ENCODE peak calls at places on chromosome 12, in four cellular contexts. One of them, this sample, is unnamed.
A peak's percentile ranks its signal among the peaks of the same experiment; 100 is the strongest.

GRCh38 chr12:90102957-90103652 is 394.5 kb upstream of the ATP2B1 start:
- DNase-seq in foreskin fibroblast: peak; percentile 72
- DNase-seq in choroid plexus epithelial cell: peak; percentile 77
- DNase-seq in astrocyte of the spinal cord: peak; percentile 55
- DNase-seq in this sample: no peak

GRCh38 chr12:26431211-26431610 is 235.8 kb downstream of the SSPN start:
- DNase-seq in foreskin fibroblast: no peak
- DNase-seq in choroid plexus epithelial cell: no peak
- DNase-seq in astrocyte of the spinal cord: no peak
- DNase-seq in this sample: no peak

GRCh38 chr12:83945871-83946270 is 966.7 kb downstream of the SLC6A15 start:
- DNase-seq in foreskin fibroblast: peak; percentile 82
- DNase-seq in choroid plexus epithelial cell: peak; percentile 95
- DNase-seq in astrocyte of the spinal cord: peak; percentile 79
- DNase-seq in this sample: peak; percentile 84

GRCh38 chr12:132084681-132085635 is 59.2 kb downstream of the DDX51 start:
- DNase-seq in foreskin fibroblast: peak; percentile 84
- DNase-seq in choroid plexus epithelial cell: peak; percentile 66
- DNase-seq in astrocyte of the spinal cord: peak; percentile 31
- DNase-seq in this sample: no peak

GRCh38 chr12:88715673-88716072 is 135.4 kb upstream of the KITLG start:
- DNase-seq in foreskin fibroblast: no peak
- DNase-seq in choroid plexus epithelial cell: no peak
- DNase-seq in astrocyte of the spinal cord: no peak
- DNase-seq in this sample: no peak

GRCh38 chr12:47881826-47882427 is 22.9 kb downstream of the VDR start:
- DNase-seq in foreskin fibroblast: peak; percentile 99
- DNase-seq in choroid plexus epithelial cell: peak; percentile 96
- DNase-seq in astrocyte of the spinal cord: peak; percentile 94
- DNase-seq in this sample: peak; percentile 84

GRCh38 chr12:11344504-11344903 is 34.3 kb upstream of the PRB4 start:
- DNase-seq in foreskin fibroblast: no peak
- DNase-seq in choroid plexus epithelial cell: no peak
- DNase-seq in astrocyte of the spinal cord: no peak
- DNase-seq in this sample: no peak

GRCh38 chr12:31471061-31471460 is 119.9 kb downstream of the DENND5B start:
- DNase-seq in foreskin fibroblast: no peak
- DNase-seq in choroid plexus epithelial cell: no peak
- DNase-seq in astrocyte of the spinal cord: no peak
- DNase-seq in this sample: no peak

GRCh38 chr12:58117667-58118066 is 176.3 kb downstream of the ATP23 start:
- DNase-seq in foreskin fibroblast: no peak
- DNase-seq in choroid plexus epithelial cell: no peak
- DNase-seq in astrocyte of the spinal cord: no peak
- DNase-seq in this sample: no peak

GRCh38 chr12:25436206-25436912 is 116.7 kb downstream of the LMNTD1 start:
- DNase-seq in foreskin fibroblast: peak; percentile 90
- DNase-seq in choroid plexus epithelial cell: peak; percentile 94
- DNase-seq in astrocyte of the spinal cord: peak; percentile 85
- DNase-seq in this sample: peak; percentile 77

GRCh38 chr12:52945389-52946232 is 3.3 kb upstream of the KRT18 start:
- DNase-seq in foreskin fibroblast: peak; percentile 31
- DNase-seq in choroid plexus epithelial cell: peak; percentile 77
- DNase-seq in astrocyte of the spinal cord: peak; percentile 59
- DNase-seq in this sample: no peak

GRCh38 chr12:131505561-131505960 is 205.3 kb upstream of the SFSWAP start:
- DNase-seq in foreskin fibroblast: no peak
- DNase-seq in choroid plexus epithelial cell: no peak
- DNase-seq in astrocyte of the spinal cord: no peak
- DNase-seq in this sample: no peak

GRCh38 chr12:10652192-10652591 is 21.7 kb downstream of the STYK1 start:
- DNase-seq in foreskin fibroblast: peak; percentile 46
- DNase-seq in choroid plexus epithelial cell: no peak
- DNase-seq in astrocyte of the spinal cord: no peak
- DNase-seq in this sample: no peak

GRCh38 chr12:106353178-106353577 is 4.4 kb upstream of the POLR3B start:
- DNase-seq in foreskin fibroblast: no peak
- DNase-seq in choroid plexus epithelial cell: no peak
- DNase-seq in astrocyte of the spinal cord: no peak
- DNase-seq in this sample: no peak

GRCh38 chr12:57726884-57727757 is 11.4 kb downstream of the AGAP2 start:
- DNase-seq in foreskin fibroblast: no peak
- DNase-seq in choroid plexus epithelial cell: peak; percentile 46
- DNase-seq in astrocyte of the spinal cord: peak; percentile 33
- DNase-seq in this sample: no peak

GRCh38 chr12:31590730-31591307 is at the start of gene DENND5B:
- DNase-seq in foreskin fibroblast: peak; percentile 79
- DNase-seq in choroid plexus epithelial cell: peak; percentile 75
- DNase-seq in astrocyte of the spinal cord: peak; percentile 66
- DNase-seq in this sample: no peak

GRCh38 chr12:15863258-15863835 is 18.8 kb upstream of the STRAP start:
- DNase-seq in foreskin fibroblast: no peak
- DNase-seq in choroid plexus epithelial cell: no peak
- DNase-seq in astrocyte of the spinal cord: no peak
- DNase-seq in this sample: no peak

GRCh38 chr12:47238665-47239064 is 158.9 kb upstream of the AMIGO2 start:
- DNase-seq in foreskin fibroblast: peak; percentile 43
- DNase-seq in choroid plexus epithelial cell: peak; percentile 44
- DNase-seq in astrocyte of the spinal cord: peak; percentile 19
- DNase-seq in this sample: no peak

GRCh38 chr12:59452259-59452658 is 143.6 kb upstream of the SLC16A7 start:
- DNase-seq in foreskin fibroblast: peak; percentile 92
- DNase-seq in choroid plexus epithelial cell: peak; percentile 65
- DNase-seq in astrocyte of the spinal cord: peak; percentile 65
- DNase-seq in this sample: peak; percentile 45

GRCh38 chr12:45727994-45728624 is 1.4 kb upstream of the ARID2 start:
- DNase-seq in foreskin fibroblast: no peak
- DNase-seq in choroid plexus epithelial cell: no peak
- DNase-seq in astrocyte of the spinal cord: no peak
- DNase-seq in this sample: no peak

GRCh38 chr12:109951136-109951535 is 45.0 kb downstream of the GIT2 start:
- DNase-seq in foreskin fibroblast: peak; percentile 88
- DNase-seq in choroid plexus epithelial cell: peak; percentile 87
- DNase-seq in astrocyte of the spinal cord: peak; percentile 89
- DNase-seq in this sample: no peak

GRCh38 chr12:22255097-22255496 is 79.4 kb downstream of the ST8SIA1 start:
- DNase-seq in foreskin fibroblast: peak; percentile 21
- DNase-seq in choroid plexus epithelial cell: no peak
- DNase-seq in astrocyte of the spinal cord: peak; percentile 29
- DNase-seq in this sample: no peak

GRCh38 chr12:108266131-108266530 is 73.0 kb downstream of the CMKLR1 start:
- DNase-seq in foreskin fibroblast: no peak
- DNase-seq in choroid plexus epithelial cell: no peak
- DNase-seq in astrocyte of the spinal cord: no peak
- DNase-seq in this sample: no peak

GRCh38 chr12:80443974-80444666 is at the start of gene PTPRQ:
- DNase-seq in foreskin fibroblast: peak; percentile 21
- DNase-seq in choroid plexus epithelial cell: peak; percentile 72
- DNase-seq in astrocyte of the spinal cord: no peak
- DNase-seq in this sample: no peak

GRCh38 chr12:56082967-56083366 is 3.0 kb downstream of the ERBB3 start:
- DNase-seq in foreskin fibroblast: no peak
- DNase-seq in choroid plexus epithelial cell: no peak
- DNase-seq in astrocyte of the spinal cord: no peak
- DNase-seq in this sample: no peak

GRCh38 chr12:14810953-14811483 is 3.0 kb downstream of the SMCO3 start:
- DNase-seq in foreskin fibroblast: peak; percentile 64
- DNase-seq in choroid plexus epithelial cell: peak; percentile 56
- DNase-seq in astrocyte of the spinal cord: peak; percentile 24
- DNase-seq in this sample: no peak

GRCh38 chr12:100382327-100382726 is 25.5 kb downstream of the SLC17A8 start:
- DNase-seq in foreskin fibroblast: peak; percentile 10
- DNase-seq in choroid plexus epithelial cell: peak; percentile 33
- DNase-seq in astrocyte of the spinal cord: no peak
- DNase-seq in this sample: no peak

GRCh38 chr12:50059440-50060119 is 2.2 kb downstream of the ASIC1 start:
- DNase-seq in foreskin fibroblast: no peak
- DNase-seq in choroid plexus epithelial cell: peak; percentile 42
- DNase-seq in astrocyte of the spinal cord: no peak
- DNase-seq in this sample: no peak

GRCh38 chr12:128573907-128574306 is 249.9 kb downstream of the SLC15A4 start:
- DNase-seq in foreskin fibroblast: no peak
- DNase-seq in choroid plexus epithelial cell: no peak
- DNase-seq in astrocyte of the spinal cord: no peak
- DNase-seq in this sample: no peak

GRCh38 chr12:49037111-49037946 is 18.8 kb upstream of the PRKAG1 start:
- DNase-seq in foreskin fibroblast: no peak
- DNase-seq in choroid plexus epithelial cell: no peak
- DNase-seq in astrocyte of the spinal cord: no peak
- DNase-seq in this sample: no peak

GRCh38 chr12:30807695-30808034 is 52.9 kb upstream of the CAPRIN2 start:
- DNase-seq in foreskin fibroblast: no peak
- DNase-seq in choroid plexus epithelial cell: no peak
- DNase-seq in astrocyte of the spinal cord: no peak
- DNase-seq in this sample: no peak

GRCh38 chr12:98909749-98910148 is 264.7 kb downstream of the APAF1 start:
- DNase-seq in foreskin fibroblast: no peak
- DNase-seq in choroid plexus epithelial cell: no peak
- DNase-seq in astrocyte of the spinal cord: no peak
- DNase-seq in this sample: no peak

GRCh38 chr12:12718853-12719252 is 1.7 kb downstream of the CDKN1B start:
- DNase-seq in foreskin fibroblast: peak; percentile 59
- DNase-seq in choroid plexus epithelial cell: peak; percentile 40
- DNase-seq in astrocyte of the spinal cord: peak; percentile 33
- DNase-seq in this sample: no peak

GRCh38 chr12:93223440-93224426 is 154.0 kb upstream of the NUDT4 start:
- DNase-seq in foreskin fibroblast: peak; percentile 62
- DNase-seq in choroid plexus epithelial cell: peak; percentile 47
- DNase-seq in astrocyte of the spinal cord: no peak
- DNase-seq in this sample: no peak

GRCh38 chr12:59500915-59501314 is 94.9 kb upstream of the SLC16A7 start:
- DNase-seq in foreskin fibroblast: no peak
- DNase-seq in choroid plexus epithelial cell: no peak
- DNase-seq in astrocyte of the spinal cord: no peak
- DNase-seq in this sample: no peak

GRCh38 chr12:124338448-124338847 is 43.6 kb downstream of the RFLNA start:
- DNase-seq in foreskin fibroblast: no peak
- DNase-seq in choroid plexus epithelial cell: no peak
- DNase-seq in astrocyte of the spinal cord: no peak
- DNase-seq in this sample: no peak

GRCh38 chr12:76266797-76267196 is 81.4 kb downstream of the BBS10 start:
- DNase-seq in foreskin fibroblast: peak; percentile 94
- DNase-seq in choroid plexus epithelial cell: peak; percentile 87
- DNase-seq in astrocyte of the spinal cord: peak; percentile 83
- DNase-seq in this sample: peak; percentile 52

GRCh38 chr12:96714199-96714598 is 192.9 kb upstream of the NEDD1 start:
- DNase-seq in foreskin fibroblast: no peak
- DNase-seq in choroid plexus epithelial cell: no peak
- DNase-seq in astrocyte of the spinal cord: no peak
- DNase-seq in this sample: no peak

GRCh38 chr12:96711364-96711763 is 195.7 kb upstream of the NEDD1 start:
- DNase-seq in foreskin fibroblast: no peak
- DNase-seq in choroid plexus epithelial cell: no peak
- DNase-seq in astrocyte of the spinal cord: no peak
- DNase-seq in this sample: no peak

DNA sequence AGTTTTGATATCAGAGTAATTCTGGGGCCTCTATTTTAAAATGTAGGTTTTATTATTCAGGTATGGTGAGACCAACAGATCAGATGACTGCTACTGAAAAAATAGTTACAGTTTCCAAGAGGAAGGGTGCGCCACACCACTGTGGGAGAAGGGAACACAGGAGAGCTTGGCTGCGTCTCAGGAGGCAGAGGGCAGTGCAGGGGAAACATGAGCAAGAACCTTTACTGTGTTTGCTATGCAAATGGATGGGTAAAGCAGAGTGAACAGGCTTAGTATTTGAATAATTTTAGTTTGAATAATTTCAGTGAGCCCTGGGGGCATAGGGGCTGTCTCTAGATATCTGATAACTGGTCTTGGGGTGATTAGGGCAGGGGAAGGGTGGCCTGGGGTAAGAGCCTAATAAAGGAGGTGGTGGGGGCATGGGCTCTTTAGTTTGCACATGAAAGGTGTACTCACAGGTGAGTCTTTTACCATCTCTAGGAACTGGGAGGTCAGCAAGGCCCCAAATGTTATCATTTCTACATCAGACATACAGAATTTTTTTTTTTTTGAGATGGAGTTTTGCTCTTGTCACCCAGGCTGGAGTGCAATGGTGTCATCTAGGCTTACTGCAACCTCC is 196.8 kb upstream of the NEDD1 start:
- DNase-seq in foreskin fibroblast: no peak
- DNase-seq in choroid plexus epithelial cell: no peak
- DNase-seq in astrocyte of the spinal cord: no peak
- DNase-seq in this sample: no peak
- TF ChIP-seq CTCF in foreskin fibroblast: no peak
- TF ChIP-seq CTCF in choroid plexus epithelial cell: no peak
- TF ChIP-seq CTCF in astrocyte of the spinal cord: no peak
- TF ChIP-seq CTCF in this sample: no peak

GRCh38 chr12:9405861-9406563 is 197.8 kb upstream of the PZP start:
- DNase-seq in foreskin fibroblast: no peak
- DNase-seq in choroid plexus epithelial cell: no peak
- DNase-seq in astrocyte of the spinal cord: no peak
- DNase-seq in this sample: no peak
- H3K4me3 ChIP-seq in foreskin fibroblast: no peak overlapping the region
- H3K4me3 ChIP-seq in choroid plexus epithelial cell: no peak overlapping the region
- H3K4me3 ChIP-seq in astrocyte of the spinal cord: no peak overlapping the region
- H3K4me3 ChIP-seq in this sample: no peak overlapping the region

GRCh38 chr12:6843118-6843902 is 2.6 kb downstream of the GNB3 start:
- DNase-seq in foreskin fibroblast: no peak
- DNase-seq in choroid plexus epithelial cell: no peak
- DNase-seq in astrocyte of the spinal cord: no peak
- DNase-seq in this sample: no peak

GRCh38 chr12:6842075-6842474 is 1.4 kb downstream of the GNB3 start:
- DNase-seq in foreskin fibroblast: no peak
- DNase-seq in choroid plexus epithelial cell: no peak
- DNase-seq in astrocyte of the spinal cord: no peak
- DNase-seq in this sample: no peak

GRCh38 chr12:6847676-6848075 is 3.4 kb downstream of the CDCA3 start:
- DNase-seq in foreskin fibroblast: no peak
- DNase-seq in choroid plexus epithelial cell: no peak
- DNase-seq in astrocyte of the spinal cord: no peak
- DNase-seq in this sample: no peak

GRCh38 chr12:6846316-6846869 is 4.7 kb downstream of the CDCA3 start:
- DNase-seq in foreskin fibroblast: no peak
- DNase-seq in choroid plexus epithelial cell: no peak
- DNase-seq in astrocyte of the spinal cord: no peak
- DNase-seq in this sample: no peak

DNA sequence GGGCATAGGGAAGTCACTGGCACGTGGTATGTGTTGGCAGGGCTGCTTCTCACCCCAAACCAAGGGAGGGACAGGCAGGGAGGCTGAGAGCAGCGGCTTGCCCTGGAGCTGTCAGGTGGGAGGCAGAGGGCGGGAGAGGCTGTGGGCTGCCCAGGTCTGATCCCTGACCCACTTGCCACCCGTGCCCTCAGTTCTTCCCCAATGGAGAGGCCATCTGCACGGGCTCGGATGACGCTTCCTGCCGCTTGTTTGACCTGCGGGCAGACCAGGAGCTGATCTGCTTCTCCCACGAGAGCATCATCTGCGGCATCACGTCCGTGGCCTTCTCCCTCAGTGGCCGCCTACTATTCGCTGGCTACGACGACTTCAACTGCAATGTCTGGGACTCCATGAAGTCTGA is 4.7 kb downstream of the GNB3 start:
- DNase-seq in foreskin fibroblast: no peak
- DNase-seq in choroid plexus epithelial cell: no peak
- DNase-seq in astrocyte of the spinal cord: no peak
- DNase-seq in this sample: no peak
- TF ChIP-seq CTCF in foreskin fibroblast: no peak
- TF ChIP-seq CTCF in choroid plexus epithelial cell: no peak
- TF ChIP-seq CTCF in astrocyte of the spinal cord: no peak
- TF ChIP-seq CTCF in this sample: no peak

GRCh38 chr12:32756476-32757158 is 920 bp upstream of the YARS2 start:
- DNase-seq in foreskin fibroblast: peak; percentile 58
- DNase-seq in choroid plexus epithelial cell: no peak
- DNase-seq in astrocyte of the spinal cord: no peak
- DNase-seq in this sample: no peak
- H3K4me3 ChIP-seq in foreskin fibroblast: peak overlapping the region; percentile 88
- H3K4me3 ChIP-seq in choroid plexus epithelial cell: no peak overlapping the region
- H3K4me3 ChIP-seq in astrocyte of the spinal cord: no peak overlapping the region
- H3K4me3 ChIP-seq in this sample: peak overlapping the region; percentile 100